ENCODE peak calls at places on chromosome 21, in eight cellular contexts. Q, Y, F, D, C, B, R and L are unnamed samples.

GRCh38 chr21:21722736-21723135 is 724.5 kb downstream of the NCAM2 start:
- DNase-seq in Q (no peak), Y (no peak), F (no peak), D (no peak), C (no peak), B (no peak), R (no peak), L (no peak)

GRCh38 chr21:35850029-35850428 is 210.3 kb downstream of the SETD4 start:
- DNase-seq in Q (peak; percentile 29), Y (no peak), F (no peak), D (no peak), C (no peak), B (no peak), R (no peak), L (no peak)

GRCh38 chr21:31136891-31137290 is 98.6 kb upstream of the KRTAP19-8 start:
- DNase-seq in Q (peak; percentile 83), Y (no peak), F (no peak), D (peak; percentile 98), C (no peak), B (no peak), R (peak; percentile 4), L (peak; percentile 60)

GRCh38 chr21:15034126-15034848 is 30.5 kb downstream of the NRIP1 start:
- DNase-seq in Q (no peak), Y (no peak), F (no peak), D (no peak), C (no peak), B (no peak), R (no peak), L (no peak)

GRCh38 chr21:43274022-43274945 is 105.5 kb downstream of the CRYAA start:
- DNase-seq in Q (no peak), Y (no peak), F (no peak), D (no peak), C (no peak), B (no peak), R (no peak), L (no peak)

GRCh38 chr21:45423968-45424853 is 19.2 kb downstream of the COL18A1 start:
- DNase-seq in Q (no peak), Y (no peak), F (no peak), D (no peak), C (no peak), B (no peak), R (no peak), L (no peak)

GRCh38 chr21:16241500-16241963 is 511.8 kb downstream of the USP25 start:
- DNase-seq in Q (no peak), Y (no peak), F (no peak), D (no peak), C (no peak), B (no peak), R (no peak), L (no peak)

GRCh38 chr21:31550070-31550469 is 109.4 kb upstream of the SOD1 start:
- DNase-seq in Q (no peak), Y (no peak), F (no peak), D (no peak), C (no peak), B (no peak), R (no peak), L (no peak)

GRCh38 chr21:45408271-45408791 is 3.4 kb downstream of the COL18A1 start:
- DNase-seq in Q (no peak), Y (no peak), F (no peak), D (no peak), C (no peak), B (no peak), R (no peak), L (no peak)

GRCh38 chr21:44901391-44902074 is 19.2 kb downstream of the ITGB2 start:
- DNase-seq in Q (no peak), Y (no peak), F (no peak), D (no peak), C (no peak), B (no peak), R (no peak), L (no peak)

GRCh38 chr21:40178726-40179125 is 311.5 kb downstream of the PCP4 start:
- DNase-seq in Q (no peak), Y (no peak), F (no peak), D (no peak), C (no peak), B (no peak), R (no peak), L (no peak)

GRCh38 chr21:46022551-46023107 is 41.1 kb downstream of the COL6A1 start:
- DNase-seq in Q (no peak), Y (no peak), F (no peak), D (peak; percentile 45), C (no peak), B (no peak), R (no peak), L (no peak)

GRCh38 chr21:37821791-37822450 is 94.3 kb downstream of the KCNJ6 start:
- DNase-seq in Q (peak; percentile 34), Y (no peak), F (no peak), D (no peak), C (no peak), B (no peak), R (peak; percentile 50), L (no peak)